ENCODE peak calls at places on chromosomes 3 and 15, in ten cellular contexts. One of them, this sample, is unnamed.
A peak's percentile ranks its signal among the peaks of the same experiment; 100 is the strongest.

GRCh38 chr3:177633671-177634207 is 436.5 kb upstream of the TBL1XR1 start:
- DNase-seq in spleen: no peak
- DNase-seq in HFF-Myc: no peak
- DNase-seq in fibroblast of pulmonary artery: peak; percentile 78
- DNase-seq in PC-3: peak; percentile 53
- DNase-seq in A673: no peak
- DNase-seq in pancreas: no peak
- DNase-seq in kidney epithelial cell: no peak
- DNase-seq in fibroblast of lung: peak; percentile 88
- DNase-seq in A549: no peak
- DNase-seq in this sample: peak; percentile 98

GRCh38 chr3:101518421-101518871 is 5.4 kb upstream of the SENP7 start:
- DNase-seq in spleen: no peak
- DNase-seq in HFF-Myc: no peak
- DNase-seq in fibroblast of pulmonary artery: no peak
- DNase-seq in PC-3: peak; percentile 87
- DNase-seq in A673: no peak
- DNase-seq in pancreas: no peak
- DNase-seq in kidney epithelial cell: no peak
- DNase-seq in fibroblast of lung: no peak
- DNase-seq in A549: peak; percentile 6
- DNase-seq in this sample: peak; percentile 10

GRCh38 chr15:79314811-79315210 is 3.9 kb downstream of the TMED3 start:
- DNase-seq in spleen: no peak
- DNase-seq in HFF-Myc: no peak
- DNase-seq in fibroblast of pulmonary artery: no peak
- DNase-seq in PC-3: peak; percentile 92
- DNase-seq in A673: no peak
- DNase-seq in pancreas: no peak
- DNase-seq in kidney epithelial cell: no peak
- DNase-seq in fibroblast of lung: no peak
- DNase-seq in A549: no peak
- DNase-seq in this sample: no peak

GRCh38 chr15:66723826-66724731 is 22.0 kb downstream of the SMAD6 start:
- DNase-seq in spleen: no peak
- DNase-seq in HFF-Myc: no peak
- DNase-seq in fibroblast of pulmonary artery: no peak
- DNase-seq in PC-3: no peak
- DNase-seq in A673: no peak
- DNase-seq in pancreas: no peak
- DNase-seq in kidney epithelial cell: no peak
- DNase-seq in fibroblast of lung: peak; percentile 67
- DNase-seq in A549: no peak
- DNase-seq in this sample: peak; percentile 82

GRCh38 chr3:48403533-48404439 is 26.1 kb downstream of the PLXNB1 start:
- DNase-seq in spleen: peak; percentile 77
- DNase-seq in HFF-Myc: no peak
- DNase-seq in fibroblast of pulmonary artery: no peak
- DNase-seq in PC-3: no peak
- DNase-seq in A673: no peak
- DNase-seq in pancreas: peak; percentile 12
- DNase-seq in kidney epithelial cell: no peak
- DNase-seq in fibroblast of lung: no peak
- DNase-seq in A549: no peak
- DNase-seq in this sample: no peak

GRCh38 chr15:75842722-75843617 is at the start of gene UBE2Q2:
- DNase-seq in spleen: peak; percentile 91
- DNase-seq in HFF-Myc: no peak
- DNase-seq in fibroblast of pulmonary artery: peak; percentile 73
- DNase-seq in PC-3: peak; percentile 67
- DNase-seq in A673: peak; percentile 77
- DNase-seq in pancreas: peak; percentile 66
- DNase-seq in kidney epithelial cell: no peak
- DNase-seq in fibroblast of lung: peak; percentile 77
- DNase-seq in A549: peak; percentile 93
- DNase-seq in this sample: peak; percentile 67

GRCh38 chr3:100047455-100048141 is 66.7 kb downstream of the FILIP1L start:
- DNase-seq in spleen: no peak
- DNase-seq in HFF-Myc: peak; percentile 77
- DNase-seq in fibroblast of pulmonary artery: peak; percentile 64
- DNase-seq in PC-3: peak; percentile 98
- DNase-seq in A673: no peak
- DNase-seq in pancreas: no peak
- DNase-seq in kidney epithelial cell: no peak
- DNase-seq in fibroblast of lung: peak; percentile 99
- DNase-seq in A549: peak; percentile 12
- DNase-seq in this sample: peak; percentile 94

GRCh38 chr3:183586477-183586876 is 31.0 kb upstream of the KLHL6 start:
- DNase-seq in spleen: no peak
- DNase-seq in HFF-Myc: no peak
- DNase-seq in fibroblast of pulmonary artery: no peak
- DNase-seq in PC-3: no peak
- DNase-seq in A673: no peak
- DNase-seq in pancreas: no peak
- DNase-seq in kidney epithelial cell: no peak
- DNase-seq in fibroblast of lung: no peak
- DNase-seq in A549: no peak
- DNase-seq in this sample: no peak

DNA sequence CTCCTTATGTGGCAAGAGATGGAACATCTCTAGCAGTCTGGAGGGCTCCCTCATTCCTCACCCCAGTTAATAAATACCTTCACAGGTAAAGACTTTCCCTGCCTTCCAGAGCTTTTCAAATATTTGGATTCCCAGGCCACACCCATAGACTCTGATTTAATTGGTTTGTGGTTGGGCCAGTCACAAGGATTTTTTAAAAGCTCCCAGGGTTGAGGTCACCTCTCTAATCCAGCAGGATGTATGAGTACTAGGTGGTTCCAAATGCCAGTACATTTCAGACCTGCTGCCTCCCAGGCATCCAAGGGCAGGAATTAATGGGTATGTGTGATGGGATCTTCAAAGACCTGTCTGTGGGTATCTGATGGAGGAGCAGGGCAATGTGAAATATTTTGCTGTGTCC is 312.8 kb downstream of the CLSTN2 start:
- DNase-seq in spleen: no peak
- DNase-seq in HFF-Myc: no peak
- DNase-seq in fibroblast of pulmonary artery: no peak
- DNase-seq in PC-3: no peak
- DNase-seq in A673: no peak
- DNase-seq in pancreas: no peak
- DNase-seq in kidney epithelial cell: no peak
- DNase-seq in fibroblast of lung: no peak
- DNase-seq in A549: no peak
- DNase-seq in this sample: no peak
- H3K4me3 ChIP-seq in spleen: no peak overlapping the region
- H3K4me3 ChIP-seq in HFF-Myc: no peak overlapping the region
- H3K4me3 ChIP-seq in fibroblast of pulmonary artery: no peak overlapping the region
- H3K4me3 ChIP-seq in PC-3: no peak overlapping the region
- H3K4me3 ChIP-seq in A673: no peak overlapping the region
- H3K4me3 ChIP-seq in pancreas: no peak overlapping the region
- H3K4me3 ChIP-seq in kidney epithelial cell: no peak overlapping the region
- H3K4me3 ChIP-seq in fibroblast of lung: no peak overlapping the region
- H3K4me3 ChIP-seq in A549: no peak overlapping the region
- H3K4me3 ChIP-seq in this sample: no peak overlapping the region

GRCh38 chr3:158847885-158848284 is 46.0 kb downstream of the MFSD1 start:
- DNase-seq in spleen: no peak
- DNase-seq in HFF-Myc: no peak
- DNase-seq in fibroblast of pulmonary artery: no peak
- DNase-seq in PC-3: no peak
- DNase-seq in A673: no peak
- DNase-seq in pancreas: no peak
- DNase-seq in kidney epithelial cell: no peak
- DNase-seq in fibroblast of lung: no peak
- DNase-seq in A549: no peak
- DNase-seq in this sample: no peak

GRCh38 chr3:158846803-158847465 is 45.1 kb downstream of the MFSD1 start:
- DNase-seq in spleen: no peak
- DNase-seq in HFF-Myc: no peak
- DNase-seq in fibroblast of pulmonary artery: no peak
- DNase-seq in PC-3: no peak
- DNase-seq in A673: no peak
- DNase-seq in pancreas: no peak
- DNase-seq in kidney epithelial cell: no peak
- DNase-seq in fibroblast of lung: no peak
- DNase-seq in A549: no peak
- DNase-seq in this sample: no peak

GRCh38 chr3:158847466-158847849 is 45.6 kb downstream of the MFSD1 start:
- DNase-seq in spleen: no peak
- DNase-seq in HFF-Myc: no peak
- DNase-seq in fibroblast of pulmonary artery: peak; percentile 3
- DNase-seq in PC-3: peak; percentile 24
- DNase-seq in A673: no peak
- DNase-seq in pancreas: no peak
- DNase-seq in kidney epithelial cell: no peak
- DNase-seq in fibroblast of lung: peak; percentile 26
- DNase-seq in A549: no peak
- DNase-seq in this sample: peak; percentile 8

GRCh38 chr3:158842946-158843345 is 41.1 kb downstream of the MFSD1 start:
- DNase-seq in spleen: no peak
- DNase-seq in HFF-Myc: no peak
- DNase-seq in fibroblast of pulmonary artery: no peak
- DNase-seq in PC-3: no peak
- DNase-seq in A673: no peak
- DNase-seq in pancreas: no peak
- DNase-seq in kidney epithelial cell: no peak
- DNase-seq in fibroblast of lung: no peak
- DNase-seq in A549: no peak
- DNase-seq in this sample: peak; percentile 13

GRCh38 chr3:158845748-158846350 is 44.0 kb downstream of the MFSD1 start:
- DNase-seq in spleen: no peak
- DNase-seq in HFF-Myc: no peak
- DNase-seq in fibroblast of pulmonary artery: peak; percentile 34
- DNase-seq in PC-3: peak; percentile 62
- DNase-seq in A673: peak; percentile 41
- DNase-seq in pancreas: no peak
- DNase-seq in kidney epithelial cell: no peak
- DNase-seq in fibroblast of lung: peak; percentile 29
- DNase-seq in A549: peak; percentile 50
- DNase-seq in this sample: peak; percentile 48
- TF ChIP-seq CTCF in spleen: peak; percentile 56
- TF ChIP-seq CTCF in HFF-Myc: peak; percentile 61
- TF ChIP-seq CTCF in fibroblast of pulmonary artery: peak; percentile 60
- TF ChIP-seq CTCF in PC-3: peak; percentile 78
- TF ChIP-seq CTCF in A673: peak; percentile 73
- TF ChIP-seq CTCF in pancreas: peak; percentile 63
- TF ChIP-seq CTCF in kidney epithelial cell: peak; percentile 67
- TF ChIP-seq CTCF in fibroblast of lung: peak; percentile 67
- TF ChIP-seq CTCF in A549: peak; percentile 86
- TF ChIP-seq CTCF in this sample: peak; percentile 78

GRCh38 chr3:17122758-17123157 is 238.0 kb downstream of the PLCL2 start:
- DNase-seq in spleen: no peak
- DNase-seq in HFF-Myc: no peak
- DNase-seq in fibroblast of pulmonary artery: no peak
- DNase-seq in PC-3: no peak
- DNase-seq in A673: no peak
- DNase-seq in pancreas: no peak
- DNase-seq in kidney epithelial cell: no peak
- DNase-seq in fibroblast of lung: no peak
- DNase-seq in A549: no peak
- DNase-seq in this sample: no peak

GRCh38 chr3:17116007-17116659 is 231.4 kb downstream of the PLCL2 start:
- DNase-seq in spleen: no peak
- DNase-seq in HFF-Myc: no peak
- DNase-seq in fibroblast of pulmonary artery: no peak
- DNase-seq in PC-3: no peak
- DNase-seq in A673: no peak
- DNase-seq in pancreas: no peak
- DNase-seq in kidney epithelial cell: no peak
- DNase-seq in fibroblast of lung: no peak
- DNase-seq in A549: no peak
- DNase-seq in this sample: no peak

GRCh38 chr3:17120115-17120514 is 235.4 kb downstream of the PLCL2 start:
- DNase-seq in spleen: no peak
- DNase-seq in HFF-Myc: no peak
- DNase-seq in fibroblast of pulmonary artery: no peak
- DNase-seq in PC-3: no peak
- DNase-seq in A673: no peak
- DNase-seq in pancreas: no peak
- DNase-seq in kidney epithelial cell: no peak
- DNase-seq in fibroblast of lung: no peak
- DNase-seq in A549: no peak
- DNase-seq in this sample: no peak

GRCh38 chr3:17118771-17119170 is 234.0 kb downstream of the PLCL2 start:
- DNase-seq in spleen: no peak
- DNase-seq in HFF-Myc: no peak
- DNase-seq in fibroblast of pulmonary artery: no peak
- DNase-seq in PC-3: no peak
- DNase-seq in A673: no peak
- DNase-seq in pancreas: no peak
- DNase-seq in kidney epithelial cell: no peak
- DNase-seq in fibroblast of lung: no peak
- DNase-seq in A549: no peak
- DNase-seq in this sample: no peak

DNA sequence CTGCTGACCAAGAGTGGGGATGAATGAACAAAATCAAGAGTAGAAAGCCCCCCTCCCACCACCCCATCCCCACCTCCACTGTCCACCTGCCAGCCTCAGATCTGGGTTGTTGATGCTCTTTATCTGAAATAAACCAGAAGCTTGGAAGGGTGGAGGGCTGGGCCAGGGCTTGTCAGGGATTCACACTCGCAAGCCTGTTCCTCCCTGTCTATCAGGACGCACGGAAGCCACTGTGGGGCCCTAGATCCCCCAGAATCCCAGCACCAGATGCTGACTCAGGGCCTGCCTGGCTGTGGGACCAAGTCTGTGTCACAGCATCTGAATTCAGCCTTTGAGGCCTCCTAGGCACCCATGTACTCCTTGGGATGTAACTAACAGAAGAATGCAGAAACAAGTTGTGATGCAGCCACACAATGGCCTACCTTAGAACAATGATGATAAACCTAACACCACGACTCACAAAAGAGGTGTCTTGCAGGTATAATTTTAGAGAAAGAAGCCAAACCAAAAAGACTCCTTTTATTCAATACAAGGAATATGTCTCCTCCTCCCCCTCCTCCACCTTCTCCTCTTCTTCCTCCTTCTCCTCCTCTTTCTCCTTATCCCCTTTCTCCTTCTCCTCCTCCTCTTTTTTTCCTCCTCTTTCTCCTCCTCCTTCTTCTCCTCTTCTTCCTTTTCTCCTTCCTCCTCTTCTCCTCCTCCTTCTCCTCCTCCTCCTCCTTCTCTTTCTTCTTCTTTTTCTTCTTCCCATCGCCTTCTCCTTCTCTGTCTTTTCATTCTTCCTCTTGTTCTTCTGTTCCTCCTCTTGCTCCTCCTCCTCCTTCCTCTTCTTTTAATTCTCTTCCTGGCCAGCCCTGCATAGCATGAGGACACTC is 234.7 kb downstream of the PLCL2 start:
- DNase-seq in spleen: no peak
- DNase-seq in HFF-Myc: no peak
- DNase-seq in fibroblast of pulmonary artery: no peak
- DNase-seq in PC-3: no peak
- DNase-seq in A673: no peak
- DNase-seq in pancreas: no peak
- DNase-seq in kidney epithelial cell: no peak
- DNase-seq in fibroblast of lung: no peak
- DNase-seq in A549: no peak
- DNase-seq in this sample: no peak
- H3K4me3 ChIP-seq in spleen: no peak overlapping the region
- H3K4me3 ChIP-seq in HFF-Myc: no peak overlapping the region
- H3K4me3 ChIP-seq in fibroblast of pulmonary artery: no peak overlapping the region
- H3K4me3 ChIP-seq in PC-3: no peak overlapping the region
- H3K4me3 ChIP-seq in A673: no peak overlapping the region
- H3K4me3 ChIP-seq in pancreas: no peak overlapping the region
- H3K4me3 ChIP-seq in kidney epithelial cell: no peak overlapping the region
- H3K4me3 ChIP-seq in fibroblast of lung: no peak overlapping the region
- H3K4me3 ChIP-seq in A549: no peak overlapping the region
- H3K4me3 ChIP-seq in this sample: no peak overlapping the region

GRCh38 chr3:114294940-114295480 is 1.2 kb downstream of the TIGIT start:
- DNase-seq in spleen: no peak
- DNase-seq in HFF-Myc: no peak
- DNase-seq in fibroblast of pulmonary artery: no peak
- DNase-seq in PC-3: no peak
- DNase-seq in A673: no peak
- DNase-seq in pancreas: no peak
- DNase-seq in kidney epithelial cell: no peak
- DNase-seq in fibroblast of lung: no peak
- DNase-seq in A549: no peak
- DNase-seq in this sample: no peak

GRCh38 chr3:114293846-114294245 is at the start of gene TIGIT:
- DNase-seq in spleen: no peak
- DNase-seq in HFF-Myc: no peak
- DNase-seq in fibroblast of pulmonary artery: no peak
- DNase-seq in PC-3: no peak
- DNase-seq in A673: no peak
- DNase-seq in pancreas: no peak
- DNase-seq in kidney epithelial cell: no peak
- DNase-seq in fibroblast of lung: no peak
- DNase-seq in A549: no peak
- DNase-seq in this sample: no peak

GRCh38 chr3:114299925-114300624 is 6.2 kb downstream of the TIGIT start:
- DNase-seq in spleen: no peak
- DNase-seq in HFF-Myc: no peak
- DNase-seq in fibroblast of pulmonary artery: no peak
- DNase-seq in PC-3: no peak
- DNase-seq in A673: no peak
- DNase-seq in pancreas: no peak
- DNase-seq in kidney epithelial cell: no peak
- DNase-seq in fibroblast of lung: no peak
- DNase-seq in A549: no peak
- DNase-seq in this sample: no peak

GRCh38 chr3:114299421-114299820 is 5.6 kb downstream of the TIGIT start:
- DNase-seq in spleen: no peak
- DNase-seq in HFF-Myc: peak; percentile 5
- DNase-seq in fibroblast of pulmonary artery: peak; percentile 36
- DNase-seq in PC-3: peak; percentile 42
- DNase-seq in A673: peak; percentile 84
- DNase-seq in pancreas: no peak
- DNase-seq in kidney epithelial cell: no peak
- DNase-seq in fibroblast of lung: no peak
- DNase-seq in A549: peak; percentile 79
- DNase-seq in this sample: peak; percentile 46
- TF ChIP-seq CTCF in spleen: peak; percentile 34
- TF ChIP-seq CTCF in HFF-Myc: peak; percentile 53
- TF ChIP-seq CTCF in fibroblast of pulmonary artery: peak; percentile 52
- TF ChIP-seq CTCF in PC-3: peak; percentile 63
- TF ChIP-seq CTCF in A673: peak; percentile 79
- TF ChIP-seq CTCF in pancreas: no peak
- TF ChIP-seq CTCF in kidney epithelial cell: peak; percentile 64
- TF ChIP-seq CTCF in fibroblast of lung: peak; percentile 27
- TF ChIP-seq CTCF in A549: peak; percentile 58
- TF ChIP-seq CTCF in this sample: peak; percentile 70

This sample was measured in choroid plexus epithelial cell.